ENCODE peak calls at places on chromosomes 7 and 10, in five cellular contexts. B is NCI-H1436; G is DND-41; J is RCC 7860; M is activated CD8-positive, alpha-beta T cell treated with anti-CD3 and anti-CD28 coated beads, Interleukin-2, amount 10 ng/mL, durations not matched to agents 7 days and 5 days. E is an unnamed sample.

GRCh38 chr7:47273088-47273487 is 308.8 kb downstream of the TNS3 start:
- DNase-seq in B (no peak), G (no peak), J (no peak), M (no peak), E (no peak)

GRCh38 chr10:89535185-89536012 is at the start of gene SLC16A12:
- DNase-seq in B (no peak), G (no peak), J (no peak), M (no peak), E (peak; percentile 78)

GRCh38 chr10:1873916-1874315 is 136.6 kb upstream of the ADARB2 start:
- DNase-seq in B (no peak), G (no peak), J (no peak), M (no peak), E (no peak)

GRCh38 chr10:69068549-69068948 is 19.4 kb upstream of the SRGN start:
- DNase-seq in B (no peak), G (no peak), J (no peak), M (no peak), E (no peak)

GRCh38 chr7:151697942-151698341 is 178.2 kb upstream of the RHEB start:
- DNase-seq in B (no peak), G (no peak), J (no peak), M (no peak), E (no peak)

GRCh38 chr7:1611708-1612241 is 41.9 kb upstream of the PSMG3 start:
- DNase-seq in B (no peak), G (no peak), J (peak; percentile 99), M (no peak), E (no peak)

GRCh38 chr10:71598673-71599072 is 120.9 kb downstream of the C10orf105 start:
- DNase-seq in B (no peak), G (no peak), J (no peak), M (no peak), E (no peak)

GRCh38 chr10:130027716-130028464 is 63.8 kb upstream of the EBF3 start:
- DNase-seq in B (no peak), G (no peak), J (no peak), M (no peak), E (no peak)

GRCh38 chr10:182441-183201 is 47.4 kb downstream of the ZMYND11 start:
- DNase-seq in B (no peak), G (no peak), J (no peak), M (no peak), E (no peak)

GRCh38 chr7:123797673-123798526 is 47.1 kb upstream of the HYAL4 start:
- DNase-seq in B (peak; percentile 23), G (no peak), J (peak; percentile 45), M (no peak), E (peak; percentile 73)

GRCh38 chr10:11587860-11588259 is 23.6 kb downstream of the USP6NL start:
- DNase-seq in B (no peak), G (no peak), J (no peak), M (no peak), E (peak; percentile 35)

GRCh38 chr10:99467236-99467999 is 37.0 kb upstream of the GOT1 start:
- DNase-seq in B (no peak), G (no peak), J (no peak), M (no peak), E (no peak)

GRCh38 chr10:121112618-121113384 is 261.6 kb downstream of the WDR11 start:
- DNase-seq in B (no peak), G (no peak), J (no peak), M (no peak), E (peak; percentile 94)

GRCh38 chr7:44541876-44542610 is 913 bp upstream of the NPC1L1 start:
- DNase-seq in B (no peak), G (no peak), J (no peak), M (no peak), E (no peak)

GRCh38 chr7:124764847-124765400 is 668 bp downstream of the GPR37 start:
- DNase-seq in B (no peak), G (no peak), J (no peak), M (peak; percentile 33), E (peak; percentile 41)

GRCh38 chr7:100808354-100808875 is 18.9 kb downstream of the EPHB4 start:
- DNase-seq in B (no peak), G (no peak), J (no peak), M (no peak), E (no peak)

GRCh38 chr10:91582063-91582673 is 50.7 kb downstream of the PPP1R3C start:
- DNase-seq in B (no peak), G (no peak), J (no peak), M (no peak), E (no peak)

GRCh38 chr10:86964847-86965190 is 3.5 kb upstream of the ADIRF start:
- DNase-seq in B (no peak), G (no peak), J (no peak), M (no peak), E (no peak)

GRCh38 chr10:131430716-131431402 is 119.3 kb upstream of the TCERG1L start:
- DNase-seq in B (peak; percentile 3), G (no peak), J (no peak), M (no peak), E (peak; percentile 40)

GRCh38 chr10:112471878-112472487 is 25.0 kb downstream of the VTI1A start:
- DNase-seq in B (peak; percentile 20), G (no peak), J (peak; percentile 62), M (no peak), E (peak; percentile 63)

GRCh38 chr10:48658243-48658888 is 26.3 kb upstream of the WDFY4 start:
- DNase-seq in B (peak; percentile 62), G (peak; percentile 67), J (peak; percentile 48), M (peak; percentile 76), E (peak; percentile 89)

GRCh38 chr7:82241371-82241770 is 202.2 kb downstream of the CACNA2D1 start:
- DNase-seq in B (peak; percentile 29), G (no peak), J (no peak), M (no peak), E (no peak)

GRCh38 chr7:92602352-92603088 is 12.3 kb upstream of the FAM133B start:
- DNase-seq in B (no peak), G (no peak), J (no peak), M (no peak), E (no peak)

GRCh38 chr10:113035724-113036312 is 85.8 kb downstream of the TCF7L2 start:
- DNase-seq in B (no peak), G (no peak), J (no peak), M (no peak), E (no peak)

GRCh38 chr10:89553064-89553734 is 17.8 kb upstream of the SLC16A12 start:
- DNase-seq in B (no peak), G (no peak), J (peak; percentile 97), M (no peak), E (no peak)

GRCh38 chr7:112143567-112143966 is 62.6 kb downstream of the DOCK4 start:
- DNase-seq in B (no peak), G (no peak), J (no peak), M (no peak), E (no peak)

GRCh38 chr10:48502791-48503190 is 102.1 kb downstream of the ARHGAP22 start:
- DNase-seq in B (no peak), G (no peak), J (no peak), M (no peak), E (no peak)

GRCh38 chr7:11726251-11727155 is 105.5 kb downstream of the THSD7A start:
- DNase-seq in B (no peak), G (no peak), J (no peak), M (no peak), E (no peak)

GRCh38 chr10:11164806-11165590 is 147.3 kb downstream of the CELF2 start:
- DNase-seq in B (no peak), G (peak; percentile 79), J (no peak), M (peak; percentile 83), E (peak; percentile 69)

GRCh38 chr10:111077715-111078504 is 1.1 kb downstream of the ADRA2A start:
- DNase-seq in B (no peak), G (no peak), J (no peak), M (no peak), E (peak; percentile 32)

GRCh38 chr10:9009505-9009904 is 955.0 kb downstream of the GATA3 start:
- DNase-seq in B (no peak), G (no peak), J (no peak), M (no peak), E (no peak)

GRCh38 chr7:156509216-156509615 is 131.4 kb upstream of the RNF32 start:
- DNase-seq in B (no peak), G (no peak), J (no peak), M (no peak), E (no peak)

GRCh38 chr10:7318836-7319235 is 92.0 kb downstream of the SFMBT2 start:
- DNase-seq in B (no peak), G (no peak), J (no peak), M (no peak), E (peak; percentile 30)

GRCh38 chr7:68680235-68680872 is 917.9 kb upstream of the AUTS2 start:
- DNase-seq in B (no peak), G (no peak), J (no peak), M (no peak), E (no peak)

GRCh38 chr10:62244785-62245595 is 23.7 kb downstream of the RTKN2 start:
- DNase-seq in B (peak; percentile 29), G (peak; percentile 53), J (peak; percentile 59), M (peak; percentile 77), E (peak; percentile 83)

GRCh38 chr10:29389493-29389892 is 100.6 kb downstream of the LYZL1 start:
- DNase-seq in B (no peak), G (no peak), J (no peak), M (no peak), E (no peak)

GRCh38 chr10:110209399-110209925 is 2.1 kb downstream of the MXI1 start:
- DNase-seq in B (peak; percentile 55), G (peak; percentile 35), J (peak; percentile 25), M (peak; percentile 77), E (peak; percentile 85)